ENCODE peak calls at places on chromosomes 7 and 10, in nine cellular contexts. One of them, this sample, is unnamed.

GRCh38 chr7:116200963-116201362 is 9.4 kb upstream of the TES start:
- DNase-seq in hepatocyte: no peak
- DNase-seq in AG04450: no peak
- DNase-seq in NCI-H460: no peak
- DNase-seq in BE2C: no peak
- DNase-seq in osteocyte: no peak
- DNase-seq in stimulated activated CD4-positive, alpha-beta T cell treated with anti-CD3 and anti-CD28 coated beads, Interleukin-2, amount 100 ng/mL, for 48 hours: no peak
- DNase-seq in Calu3: no peak
- DNase-seq in C1 segment of cervical spinal cord: no peak
- DNase-seq in this sample: no peak

GRCh38 chr10:119480667-119481066 is 61.9 kb downstream of the RGS10 start:
- DNase-seq in AG04450: no peak
- DNase-seq in C1 segment of cervical spinal cord: no peak
- DNase-seq in osteocyte: no peak
- DNase-seq in BE2C: no peak
- DNase-seq in hepatocyte: no peak
- DNase-seq in NCI-H460: no peak
- DNase-seq in stimulated activated CD4-positive, alpha-beta T cell treated with anti-CD3 and anti-CD28 coated beads, Interleukin-2, amount 100 ng/mL, for 48 hours: no peak
- DNase-seq in Calu3: no peak
- DNase-seq in this sample: no peak

GRCh38 chr7:98322331-98323260 is 41.1 kb downstream of the BRI3 start:
- DNase-seq in C1 segment of cervical spinal cord: no peak
- DNase-seq in BE2C: no peak
- DNase-seq in stimulated activated CD4-positive, alpha-beta T cell treated with anti-CD3 and anti-CD28 coated beads, Interleukin-2, amount 100 ng/mL, for 48 hours: no peak
- DNase-seq in NCI-H460: no peak
- DNase-seq in AG04450: no peak
- DNase-seq in hepatocyte: peak; percentile 62
- DNase-seq in osteocyte: no peak
- DNase-seq in Calu3: no peak
- DNase-seq in this sample: no peak

GRCh38 chr10:90787906-90788491 is 69.8 kb downstream of the HTR7 start:
- DNase-seq in AG04450: no peak
- DNase-seq in NCI-H460: peak; percentile 39
- DNase-seq in hepatocyte: peak; percentile 48
- DNase-seq in BE2C: peak; percentile 28
- DNase-seq in stimulated activated CD4-positive, alpha-beta T cell treated with anti-CD3 and anti-CD28 coated beads, Interleukin-2, amount 100 ng/mL, for 48 hours: peak; percentile 15
- DNase-seq in C1 segment of cervical spinal cord: no peak
- DNase-seq in Calu3: peak; percentile 53
- DNase-seq in osteocyte: no peak
- DNase-seq in this sample: no peak

GRCh38 chr7:140025241-140025640 is 37.5 kb downstream of the PARP12 start:
- DNase-seq in BE2C: no peak
- DNase-seq in C1 segment of cervical spinal cord: no peak
- DNase-seq in hepatocyte: no peak
- DNase-seq in osteocyte: no peak
- DNase-seq in NCI-H460: no peak
- DNase-seq in Calu3: no peak
- DNase-seq in AG04450: no peak
- DNase-seq in stimulated activated CD4-positive, alpha-beta T cell treated with anti-CD3 and anti-CD28 coated beads, Interleukin-2, amount 100 ng/mL, for 48 hours: no peak
- DNase-seq in this sample: no peak

GRCh38 chr7:94933256-94933990 is 26.0 kb downstream of the PPP1R9A start:
- DNase-seq in Calu3: no peak
- DNase-seq in NCI-H460: no peak
- DNase-seq in AG04450: no peak
- DNase-seq in C1 segment of cervical spinal cord: no peak
- DNase-seq in BE2C: no peak
- DNase-seq in osteocyte: no peak
- DNase-seq in stimulated activated CD4-positive, alpha-beta T cell treated with anti-CD3 and anti-CD28 coated beads, Interleukin-2, amount 100 ng/mL, for 48 hours: no peak
- DNase-seq in hepatocyte: no peak
- DNase-seq in this sample: no peak

GRCh38 chr7:30698481-30698880 is 16.2 kb upstream of the CRHR2 start:
- DNase-seq in BE2C: no peak
- DNase-seq in C1 segment of cervical spinal cord: no peak
- DNase-seq in hepatocyte: no peak
- DNase-seq in stimulated activated CD4-positive, alpha-beta T cell treated with anti-CD3 and anti-CD28 coated beads, Interleukin-2, amount 100 ng/mL, for 48 hours: no peak
- DNase-seq in osteocyte: no peak
- DNase-seq in NCI-H460: no peak
- DNase-seq in Calu3: no peak
- DNase-seq in AG04450: no peak
- DNase-seq in this sample: no peak

GRCh38 chr10:14639635-14640034 is 135.1 kb downstream of the FAM107B start:
- DNase-seq in BE2C: no peak
- DNase-seq in C1 segment of cervical spinal cord: no peak
- DNase-seq in NCI-H460: no peak
- DNase-seq in stimulated activated CD4-positive, alpha-beta T cell treated with anti-CD3 and anti-CD28 coated beads, Interleukin-2, amount 100 ng/mL, for 48 hours: no peak
- DNase-seq in osteocyte: no peak
- DNase-seq in hepatocyte: no peak
- DNase-seq in AG04450: no peak
- DNase-seq in Calu3: no peak
- DNase-seq in this sample: no peak

GRCh38 chr7:86904949-86905834 is 154.3 kb downstream of the ELAPOR2 start:
- DNase-seq in hepatocyte: peak; percentile 24
- DNase-seq in NCI-H460: peak; percentile 38
- DNase-seq in stimulated activated CD4-positive, alpha-beta T cell treated with anti-CD3 and anti-CD28 coated beads, Interleukin-2, amount 100 ng/mL, for 48 hours: no peak
- DNase-seq in BE2C: peak; percentile 32
- DNase-seq in C1 segment of cervical spinal cord: no peak
- DNase-seq in AG04450: no peak
- DNase-seq in osteocyte: no peak
- DNase-seq in Calu3: peak; percentile 37
- DNase-seq in this sample: no peak

GRCh38 chr7:140927351-140927750 is 2.6 kb upstream of the BRAF start:
- DNase-seq in hepatocyte: no peak
- DNase-seq in AG04450: no peak
- DNase-seq in stimulated activated CD4-positive, alpha-beta T cell treated with anti-CD3 and anti-CD28 coated beads, Interleukin-2, amount 100 ng/mL, for 48 hours: no peak
- DNase-seq in C1 segment of cervical spinal cord: no peak
- DNase-seq in BE2C: no peak
- DNase-seq in osteocyte: no peak
- DNase-seq in Calu3: no peak
- DNase-seq in NCI-H460: no peak
- DNase-seq in this sample: no peak

GRCh38 chr10:114565066-114565465 is 93.0 kb downstream of the ABLIM1 start:
- DNase-seq in BE2C: no peak
- DNase-seq in Calu3: no peak
- DNase-seq in NCI-H460: no peak
- DNase-seq in osteocyte: no peak
- DNase-seq in hepatocyte: no peak
- DNase-seq in AG04450: no peak
- DNase-seq in C1 segment of cervical spinal cord: no peak
- DNase-seq in stimulated activated CD4-positive, alpha-beta T cell treated with anti-CD3 and anti-CD28 coated beads, Interleukin-2, amount 100 ng/mL, for 48 hours: no peak
- DNase-seq in this sample: no peak

GRCh38 chr10:27240212-27240890 is at the start of gene ACBD5:
- DNase-seq in AG04450: peak; percentile 56
- DNase-seq in osteocyte: peak; percentile 89
- DNase-seq in BE2C: peak; percentile 84
- DNase-seq in C1 segment of cervical spinal cord: peak; percentile 78
- DNase-seq in hepatocyte: peak; percentile 86
- DNase-seq in NCI-H460: peak; percentile 71
- DNase-seq in stimulated activated CD4-positive, alpha-beta T cell treated with anti-CD3 and anti-CD28 coated beads, Interleukin-2, amount 100 ng/mL, for 48 hours: peak; percentile 68
- DNase-seq in Calu3: peak; percentile 76
- DNase-seq in this sample: peak; percentile 48

GRCh38 chr7:151315038-151315655 is 26.5 kb upstream of the NUB1 start:
- DNase-seq in hepatocyte: peak; percentile 85
- DNase-seq in osteocyte: peak; percentile 88
- DNase-seq in BE2C: peak; percentile 73
- DNase-seq in Calu3: peak; percentile 85
- DNase-seq in NCI-H460: peak; percentile 54
- DNase-seq in stimulated activated CD4-positive, alpha-beta T cell treated with anti-CD3 and anti-CD28 coated beads, Interleukin-2, amount 100 ng/mL, for 48 hours: peak; percentile 77
- DNase-seq in AG04450: peak; percentile 30
- DNase-seq in C1 segment of cervical spinal cord: peak; percentile 12
- DNase-seq in this sample: peak; percentile 53

GRCh38 chr10:130807721-130808120 is 503.8 kb downstream of the TCERG1L start:
- DNase-seq in BE2C: no peak
- DNase-seq in Calu3: no peak
- DNase-seq in NCI-H460: no peak
- DNase-seq in stimulated activated CD4-positive, alpha-beta T cell treated with anti-CD3 and anti-CD28 coated beads, Interleukin-2, amount 100 ng/mL, for 48 hours: no peak
- DNase-seq in AG04450: no peak
- DNase-seq in osteocyte: peak; percentile 73
- DNase-seq in hepatocyte: no peak
- DNase-seq in C1 segment of cervical spinal cord: no peak
- DNase-seq in this sample: no peak

GRCh38 chr7:55657654-55658053 is 85.4 kb upstream of the VOPP1 start:
- DNase-seq in BE2C: no peak
- DNase-seq in AG04450: no peak
- DNase-seq in Calu3: no peak
- DNase-seq in hepatocyte: no peak
- DNase-seq in stimulated activated CD4-positive, alpha-beta T cell treated with anti-CD3 and anti-CD28 coated beads, Interleukin-2, amount 100 ng/mL, for 48 hours: no peak
- DNase-seq in C1 segment of cervical spinal cord: no peak
- DNase-seq in NCI-H460: no peak
- DNase-seq in osteocyte: no peak
- DNase-seq in this sample: no peak

GRCh38 chr10:58590152-58590551 is 77.5 kb downstream of the BICC1 start:
- DNase-seq in stimulated activated CD4-positive, alpha-beta T cell treated with anti-CD3 and anti-CD28 coated beads, Interleukin-2, amount 100 ng/mL, for 48 hours: no peak
- DNase-seq in AG04450: peak; percentile 87
- DNase-seq in osteocyte: no peak
- DNase-seq in Calu3: peak; percentile 45
- DNase-seq in C1 segment of cervical spinal cord: no peak
- DNase-seq in hepatocyte: peak; percentile 57
- DNase-seq in BE2C: peak; percentile 16
- DNase-seq in NCI-H460: no peak
- DNase-seq in this sample: no peak

GRCh38 chr7:40604601-40605438 is 470.0 kb downstream of the SUGCT start:
- DNase-seq in NCI-H460: peak; percentile 49
- DNase-seq in stimulated activated CD4-positive, alpha-beta T cell treated with anti-CD3 and anti-CD28 coated beads, Interleukin-2, amount 100 ng/mL, for 48 hours: peak; percentile 7
- DNase-seq in hepatocyte: peak; percentile 71
- DNase-seq in osteocyte: peak; percentile 85
- DNase-seq in AG04450: peak; percentile 21
- DNase-seq in BE2C: peak; percentile 83
- DNase-seq in Calu3: peak; percentile 72
- DNase-seq in C1 segment of cervical spinal cord: peak; percentile 34
- DNase-seq in this sample: peak; percentile 1

GRCh38 chr10:116767235-116767634 is 24.9 kb upstream of the HSPA12A start:
- DNase-seq in Calu3: no peak
- DNase-seq in AG04450: no peak
- DNase-seq in stimulated activated CD4-positive, alpha-beta T cell treated with anti-CD3 and anti-CD28 coated beads, Interleukin-2, amount 100 ng/mL, for 48 hours: no peak
- DNase-seq in BE2C: no peak
- DNase-seq in NCI-H460: no peak
- DNase-seq in hepatocyte: peak; percentile 33
- DNase-seq in osteocyte: no peak
- DNase-seq in C1 segment of cervical spinal cord: no peak
- DNase-seq in this sample: no peak

GRCh38 chr10:46787321-46787615 is 124.0 kb upstream of the PTPN20 start:
- DNase-seq in BE2C: no peak
- DNase-seq in AG04450: no peak
- DNase-seq in hepatocyte: peak; percentile 52
- DNase-seq in stimulated activated CD4-positive, alpha-beta T cell treated with anti-CD3 and anti-CD28 coated beads, Interleukin-2, amount 100 ng/mL, for 48 hours: no peak
- DNase-seq in Calu3: peak; percentile 57
- DNase-seq in osteocyte: no peak
- DNase-seq in NCI-H460: peak; percentile 6
- DNase-seq in C1 segment of cervical spinal cord: peak; percentile 49
- DNase-seq in this sample: no peak

GRCh38 chr7:135658564-135658963 is 3.8 kb upstream of the STMP1 start:
- DNase-seq in AG04450: no peak
- DNase-seq in BE2C: no peak
- DNase-seq in C1 segment of cervical spinal cord: no peak
- DNase-seq in osteocyte: no peak
- DNase-seq in Calu3: no peak
- DNase-seq in hepatocyte: no peak
- DNase-seq in stimulated activated CD4-positive, alpha-beta T cell treated with anti-CD3 and anti-CD28 coated beads, Interleukin-2, amount 100 ng/mL, for 48 hours: no peak
- DNase-seq in NCI-H460: no peak
- DNase-seq in this sample: no peak

GRCh38 chr7:77284633-77285032 is 85.0 kb upstream of the FGL2 start:
- DNase-seq in NCI-H460: no peak
- DNase-seq in BE2C: no peak
- DNase-seq in AG04450: no peak
- DNase-seq in osteocyte: no peak
- DNase-seq in C1 segment of cervical spinal cord: no peak
- DNase-seq in hepatocyte: no peak
- DNase-seq in stimulated activated CD4-positive, alpha-beta T cell treated with anti-CD3 and anti-CD28 coated beads, Interleukin-2, amount 100 ng/mL, for 48 hours: no peak
- DNase-seq in Calu3: no peak
- DNase-seq in this sample: no peak

GRCh38 chr7:24757799-24758275 is 573 bp upstream of the GSDME start:
- DNase-seq in Calu3: no peak
- DNase-seq in stimulated activated CD4-positive, alpha-beta T cell treated with anti-CD3 and anti-CD28 coated beads, Interleukin-2, amount 100 ng/mL, for 48 hours: no peak
- DNase-seq in NCI-H460: no peak
- DNase-seq in AG04450: no peak
- DNase-seq in hepatocyte: peak; percentile 64
- DNase-seq in BE2C: no peak
- DNase-seq in osteocyte: no peak
- DNase-seq in C1 segment of cervical spinal cord: no peak
- DNase-seq in this sample: no peak

GRCh38 chr7:57449904-57450303 is at the start of gene ZNF716:
- DNase-seq in stimulated activated CD4-positive, alpha-beta T cell treated with anti-CD3 and anti-CD28 coated beads, Interleukin-2, amount 100 ng/mL, for 48 hours: no peak
- DNase-seq in NCI-H460: no peak
- DNase-seq in Calu3: no peak
- DNase-seq in BE2C: no peak
- DNase-seq in AG04450: no peak
- DNase-seq in C1 segment of cervical spinal cord: no peak
- DNase-seq in osteocyte: no peak
- DNase-seq in hepatocyte: no peak
- DNase-seq in this sample: no peak

GRCh38 chr10:106474891-106475290 is 689.6 kb downstream of the SORCS1 start:
- DNase-seq in AG04450: no peak
- DNase-seq in hepatocyte: no peak
- DNase-seq in C1 segment of cervical spinal cord: no peak
- DNase-seq in BE2C: no peak
- DNase-seq in NCI-H460: no peak
- DNase-seq in stimulated activated CD4-positive, alpha-beta T cell treated with anti-CD3 and anti-CD28 coated beads, Interleukin-2, amount 100 ng/mL, for 48 hours: no peak
- DNase-seq in Calu3: no peak
- DNase-seq in osteocyte: no peak
- DNase-seq in this sample: no peak

GRCh38 chr7:979886-980571 is 3.0 kb upstream of the CYP2W1 start:
- DNase-seq in stimulated activated CD4-positive, alpha-beta T cell treated with anti-CD3 and anti-CD28 coated beads, Interleukin-2, amount 100 ng/mL, for 48 hours: no peak
- DNase-seq in hepatocyte: no peak
- DNase-seq in AG04450: no peak
- DNase-seq in NCI-H460: no peak
- DNase-seq in C1 segment of cervical spinal cord: no peak
- DNase-seq in Calu3: no peak
- DNase-seq in BE2C: peak; percentile 80
- DNase-seq in osteocyte: no peak
- DNase-seq in this sample: no peak

GRCh38 chr10:35594115-35594849 is 10.9 kb upstream of the GJD4 start:
- DNase-seq in stimulated activated CD4-positive, alpha-beta T cell treated with anti-CD3 and anti-CD28 coated beads, Interleukin-2, amount 100 ng/mL, for 48 hours: no peak
- DNase-seq in C1 segment of cervical spinal cord: no peak
- DNase-seq in AG04450: no peak
- DNase-seq in NCI-H460: no peak
- DNase-seq in BE2C: no peak
- DNase-seq in Calu3: no peak
- DNase-seq in hepatocyte: no peak
- DNase-seq in osteocyte: no peak
- DNase-seq in this sample: no peak

GRCh38 chr10:97549587-97550322 is 22.8 kb upstream of the ANKRD2 start:
- DNase-seq in stimulated activated CD4-positive, alpha-beta T cell treated with anti-CD3 and anti-CD28 coated beads, Interleukin-2, amount 100 ng/mL, for 48 hours: no peak
- DNase-seq in osteocyte: no peak
- DNase-seq in C1 segment of cervical spinal cord: peak; percentile 66
- DNase-seq in NCI-H460: no peak
- DNase-seq in Calu3: no peak
- DNase-seq in BE2C: peak; percentile 26
- DNase-seq in hepatocyte: peak; percentile 54
- DNase-seq in AG04450: no peak
- DNase-seq in this sample: no peak

GRCh38 chr7:28065721-28066285 is 114.8 kb downstream of the JAZF1 start:
- DNase-seq in NCI-H460: no peak
- DNase-seq in stimulated activated CD4-positive, alpha-beta T cell treated with anti-CD3 and anti-CD28 coated beads, Interleukin-2, amount 100 ng/mL, for 48 hours: no peak
- DNase-seq in osteocyte: no peak
- DNase-seq in AG04450: no peak
- DNase-seq in C1 segment of cervical spinal cord: no peak
- DNase-seq in Calu3: no peak
- DNase-seq in BE2C: no peak
- DNase-seq in hepatocyte: peak; percentile 53
- DNase-seq in this sample: no peak